ENCODE peak calls at places on chromosomes 13 and 19, in six cellular contexts. E, B, X, I, D and G are unnamed samples.
A peak's percentile ranks its signal among the peaks of the same experiment; 100 is the strongest.

GRCh38 chr13:74774252-74774651 is 640.0 kb upstream of the KLF12 start:
- DNase-seq in D (no peak), B (peak; percentile 36), I (no peak), E (no peak), X (no peak), G (no peak)

GRCh38 chr13:96141032-96141431 is 51.1 kb downstream of the HS6ST3 start:
- DNase-seq in I (peak; percentile 22), X (peak; percentile 0), E (peak; percentile 9), B (no peak), D (no peak), G (no peak)

GRCh38 chr19:5035817-5036732 is 67.2 kb downstream of the KDM4B start:
- DNase-seq in B (no peak), I (no peak), D (no peak), E (no peak), X (peak; percentile 11), G (no peak)

GRCh38 chr19:32368781-32369180 is 23.4 kb downstream of the ZNF507 start:
- DNase-seq in I (no peak), E (no peak), B (no peak), X (no peak), D (no peak), G (no peak)

GRCh38 chr13:28324181-28324789 is 170.6 kb downstream of the FLT1 start:
- DNase-seq in B (peak; percentile 60), D (peak; percentile 34), I (peak; percentile 23), X (peak; percentile 31), E (no peak), G (peak; percentile 22)

GRCh38 chr19:15256708-15257331 is 24.6 kb upstream of the EPHX3 start:
- DNase-seq in D (no peak), I (no peak), X (no peak), B (no peak), E (no peak), G (no peak)

GRCh38 chr13:42707003-42707402 is 74.4 kb upstream of the FAM216B start:
- DNase-seq in D (no peak), B (no peak), E (no peak), I (no peak), X (no peak), G (no peak)

GRCh38 chr13:46614582-46614981 is 61.6 kb downstream of the LRCH1 start:
- DNase-seq in I (no peak), X (peak; percentile 16), E (peak; percentile 68), D (no peak), B (no peak), G (no peak)

GRCh38 chr13:92896842-92897241 is 329.8 kb upstream of the GPC6 start:
- DNase-seq in I (peak; percentile 51), E (peak; percentile 0), D (no peak), X (peak; percentile 37), B (peak; percentile 24), G (no peak)

GRCh38 chr19:42606660-42607351 is 12.1 kb upstream of the CEACAM8 start:
- DNase-seq in X (peak; percentile 43), D (no peak), E (peak; percentile 14), B (peak; percentile 39), I (peak; percentile 42), G (peak; percentile 23)